ENCODE peak calls at places on chromosomes 12 and 14, in nine cellular contexts. Y, R, F, M, Q, Z, J, D and B are unnamed samples.
A peak's percentile ranks its signal among the peaks of the same experiment; 100 is the strongest.

GRCh38 chr12:114439306-114439705 is 33.4 kb upstream of the TBX5 start:
- DNase-seq in Y (no peak), R (no peak), F (no peak), M (no peak), Q (no peak), Z (no peak), J (no peak), D (no peak), B (no peak)

GRCh38 chr14:20732950-20733650 is 12.6 kb upstream of the EDDM3A start:
- DNase-seq in Y (no peak), R (peak; percentile 32), F (no peak), M (no peak), Q (no peak), Z (no peak), J (no peak), D (no peak), B (peak; percentile 18)

GRCh38 chr12:64256166-64256800 is 34.2 kb upstream of the KICS2 start:
- DNase-seq in Y (peak; percentile 67), R (no peak), F (no peak), M (peak; percentile 65), Q (no peak), Z (no peak), J (no peak), D (no peak), B (no peak)

GRCh38 chr12:77060136-77060882 is 5.1 kb downstream of the E2F7 start:
- DNase-seq in Y (no peak), R (no peak), F (no peak), M (no peak), Q (no peak), Z (no peak), J (no peak), D (no peak), B (no peak)

GRCh38 chr14:89425931-89426330 is 8.9 kb upstream of the FOXN3 start:
- DNase-seq in Y (peak; percentile 99), R (peak; percentile 47), F (peak; percentile 33), M (no peak), Q (no peak), Z (no peak), J (no peak), D (no peak), B (no peak)

GRCh38 chr14:25121342-25122129 is 71.6 kb upstream of the STXBP6 start:
- DNase-seq in Y (peak; percentile 92), R (no peak), F (no peak), M (peak; percentile 53), Q (no peak), Z (no peak), J (no peak), D (no peak), B (no peak)

GRCh38 chr12:29043069-29043468 is 106.0 kb upstream of the FAR2 start:
- DNase-seq in Y (peak; percentile 78), R (no peak), F (no peak), M (no peak), Q (no peak), Z (no peak), J (no peak), D (no peak), B (no peak)

GRCh38 chr14:89911018-89911919 is 43.3 kb downstream of the EFCAB11 start:
- DNase-seq in Y (peak; percentile 75), R (peak; percentile 10), F (peak; percentile 36), M (peak; percentile 60), Q (peak; percentile 68), Z (no peak), J (no peak), D (no peak), B (peak; percentile 61)

GRCh38 chr14:54172114-54172513 is 215.5 kb upstream of the BMP4 start:
- DNase-seq in Y (no peak), R (no peak), F (no peak), M (no peak), Q (no peak), Z (no peak), J (no peak), D (no peak), B (no peak)

GRCh38 chr14:38208825-38209562 is 1.3 kb downstream of the SSTR1 start:
- DNase-seq in Y (peak; percentile 74), R (peak; percentile 86), F (peak; percentile 83), M (no peak), Q (no peak), Z (no peak), J (peak; percentile 73), D (peak; percentile 21), B (no peak)

GRCh38 chr12:104494816-104495158 is 38.0 kb downstream of the CHST11 start:
- DNase-seq in Y (no peak), R (no peak), F (no peak), M (no peak), Q (no peak), Z (no peak), J (no peak), D (no peak), B (no peak)

GRCh38 chr14:105364100-105364708 is 34.1 kb upstream of the TEX22 start:
- DNase-seq in Y (peak; percentile 72), R (no peak), F (peak; percentile 47), M (no peak), Q (no peak), Z (no peak), J (no peak), D (peak; percentile 22), B (no peak)

GRCh38 chr12:113087193-113087592 is 30.7 kb downstream of the DTX1 start:
- DNase-seq in Y (no peak), R (no peak), F (no peak), M (no peak), Q (no peak), Z (no peak), J (no peak), D (no peak), B (no peak)

GRCh38 chr12:58487280-58488141 is 432.8 kb downstream of the LRIG3 start:
- DNase-seq in Y (peak; percentile 53), R (no peak), F (no peak), M (no peak), Q (no peak), Z (no peak), J (no peak), D (no peak), B (no peak)

GRCh38 chr12:90102957-90103652 is 394.5 kb upstream of the ATP2B1 start:
- DNase-seq in Y (peak; percentile 53), R (peak; percentile 31), F (peak; percentile 13), M (peak; percentile 61), Q (no peak), Z (no peak), J (no peak), D (no peak), B (no peak)

GRCh38 chr12:62719027-62719426 is 215.9 kb downstream of the PPM1H start:
- DNase-seq in Y (no peak), R (no peak), F (no peak), M (no peak), Q (no peak), Z (no peak), J (no peak), D (no peak), B (no peak)

GRCh38 chr14:90483551-90483950 is 86.7 kb downstream of the CALM1 start:
- DNase-seq in Y (no peak), R (peak; percentile 48), F (peak; percentile 49), M (no peak), Q (no peak), Z (no peak), J (peak; percentile 68), D (no peak), B (no peak)

GRCh38 chr12:24901975-24902461 is 46.9 kb downstream of the BCAT1 start:
- DNase-seq in Y (no peak), R (no peak), F (no peak), M (no peak), Q (no peak), Z (no peak), J (no peak), D (no peak), B (no peak)

GRCh38 chr14:58736606-58737005 is 98.8 kb downstream of the DACT1 start:
- DNase-seq in Y (no peak), R (no peak), F (no peak), M (no peak), Q (no peak), Z (no peak), J (no peak), D (no peak), B (no peak)

GRCh38 chr14:55245657-55246268 is 25.5 kb upstream of the FBXO34 start:
- DNase-seq in Y (peak; percentile 42), R (peak; percentile 50), F (peak; percentile 14), M (peak; percentile 33), Q (no peak), Z (no peak), J (no peak), D (no peak), B (peak; percentile 25)

GRCh38 chr12:115051378-115051777 is 367.4 kb upstream of the TBX3 start:
- DNase-seq in Y (no peak), R (no peak), F (no peak), M (no peak), Q (no peak), Z (no peak), J (no peak), D (no peak), B (no peak)

GRCh38 chr14:74660167-74660566 is 48.1 kb upstream of the LTBP2 start:
- DNase-seq in Y (peak; percentile 32), R (no peak), F (no peak), M (no peak), Q (no peak), Z (no peak), J (no peak), D (no peak), B (no peak)

GRCh38 chr14:100285913-100286400 is 20.3 kb downstream of the SLC25A29 start:
- DNase-seq in Y (no peak), R (no peak), F (peak; percentile 8), M (no peak), Q (peak; percentile 58), Z (no peak), J (no peak), D (no peak), B (no peak)
- TF ChIP-seq POLR2A in Y (no peak), R (no peak), F (no peak), M (no peak), Q (no peak), Z (no peak), J (no peak), D (no peak), B (no peak)

GRCh38 chr14:95190346-95190840 is 33.1 kb upstream of the DICER1 start:
- DNase-seq in Y (no peak), R (no peak), F (no peak), M (no peak), Q (no peak), Z (no peak), J (no peak), D (no peak), B (no peak)
- H3K4me1 ChIP-seq in Y (peaks cover 7% of the 10 kb centered on the region), R (peaks cover 6% of the 10 kb centered on the region), F (peaks cover 7% of the 10 kb centered on the region), M (no peaks in the 10 kb centered on the region), Q (peaks cover 3% of the 10 kb centered on the region), Z (no peaks in the 10 kb centered on the region), J (peaks cover 2% of the 10 kb centered on the region), D (no peaks in the 10 kb centered on the region), B (peaks cover 1% of the 10 kb centered on the region)

GRCh38 chr12:56631790-56632700 is 1.9 kb upstream of the BAZ2A start:
- DNase-seq in Y (peak; percentile 30), R (peak; percentile 80), F (peak; percentile 89), M (peak; percentile 34), Q (peak; percentile 83), Z (peak; percentile 74), J (peak; percentile 92), D (peak; percentile 83), B (peak; percentile 69)
- TF ChIP-seq POLR2A in Y (no peak), R (no peak), F (no peak), M (no peak), Q (no peak), Z (no peak), J (no peak), D (no peak), B (no peak)

DNA sequence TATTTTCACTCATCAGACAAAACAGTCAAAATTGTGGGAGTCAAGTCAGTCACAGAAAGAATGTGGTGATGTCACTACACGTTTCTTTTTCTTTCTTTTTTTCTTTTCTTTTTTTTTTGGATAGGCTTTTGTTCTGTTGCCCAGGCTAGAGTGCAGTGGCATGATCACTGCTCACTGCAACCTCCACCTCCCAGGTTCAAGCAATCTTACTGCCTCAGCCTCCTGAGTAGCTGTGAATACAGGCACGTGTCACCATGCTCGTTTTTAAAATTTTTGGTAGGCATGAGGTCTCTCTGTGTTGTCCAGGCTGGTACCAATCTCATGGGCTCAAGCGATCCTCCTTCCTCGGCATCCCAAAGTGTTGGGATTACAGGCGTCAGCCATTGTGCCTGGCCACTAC is 2.3 kb downstream of the CLECL1 start:
- DNase-seq in Y (no peak), R (no peak), F (no peak), M (no peak), Q (no peak), Z (no peak), J (no peak), D (no peak), B (no peak)
- H3K4me1 ChIP-seq in Y (no peaks in the 10 kb centered on the region), R (no peaks in the 10 kb centered on the region), F (no peaks in the 10 kb centered on the region), M (no peaks in the 10 kb centered on the region), Q (no peaks in the 10 kb centered on the region), Z (no peaks in the 10 kb centered on the region), J (peaks cover 36% of the 10 kb centered on the region), D (no peaks in the 10 kb centered on the region), B (no peaks in the 10 kb centered on the region)